ENCODE peak calls at places on chromosomes 4 and X, in four cellular contexts. One of them, this sample, is unnamed.

GRCh38 chr4:41432889-41433288 is 105.1 kb upstream of the LIMCH1 start:
- DNase-seq in SK-N-MC: no peak
- DNase-seq in GM12892: no peak
- DNase-seq in suprapubic skin: no peak
- DNase-seq in this sample: no peak

GRCh38 chr4:184472540-184473264 is 1.6 kb downstream of the IRF2 start:
- DNase-seq in SK-N-MC: no peak
- DNase-seq in suprapubic skin: peak
- DNase-seq in GM12892: peak
- DNase-seq in this sample: no peak

GRCh38 chrX:133958997-133959688 is 26.3 kb downstream of the GPC3 start:
- DNase-seq in suprapubic skin: no peak
- DNase-seq in SK-N-MC: no peak
- DNase-seq in GM12892: no peak
- DNase-seq in this sample: no peak

GRCh38 chrX:19064175-19064574 is 58.1 kb downstream of the ADGRG2 start:
- DNase-seq in SK-N-MC: no peak
- DNase-seq in GM12892: no peak
- DNase-seq in suprapubic skin: no peak
- DNase-seq in this sample: no peak

GRCh38 chr4:79454656-79455055 is 46.6 kb upstream of the GK2 start:
- DNase-seq in GM12892: no peak
- DNase-seq in suprapubic skin: no peak
- DNase-seq in SK-N-MC: no peak
- DNase-seq in this sample: no peak

GRCh38 chr4:152169666-152170065 is 366.2 kb downstream of the FBXW7 start:
- DNase-seq in GM12892: no peak
- DNase-seq in suprapubic skin: no peak
- DNase-seq in SK-N-MC: no peak
- DNase-seq in this sample: no peak

GRCh38 chr4:112546476-112546875 is 30.5 kb upstream of the NEUROG2 start:
- DNase-seq in suprapubic skin: no peak
- DNase-seq in GM12892: no peak
- DNase-seq in SK-N-MC: no peak
- DNase-seq in this sample: no peak

GRCh38 chr4:150242820-150243458 is 164.7 kb downstream of the DCLK2 start:
- DNase-seq in SK-N-MC: no peak
- DNase-seq in GM12892: no peak
- DNase-seq in suprapubic skin: no peak
- DNase-seq in this sample: peak

GRCh38 chr4:141074098-141074878 is 59.0 kb downstream of the RNF150 start:
- DNase-seq in GM12892: no peak
- DNase-seq in SK-N-MC: no peak
- DNase-seq in suprapubic skin: no peak
- DNase-seq in this sample: no peak

GRCh38 chr4:26083987-26084386 is 170.0 kb downstream of the SMIM20 start:
- DNase-seq in suprapubic skin: no peak
- DNase-seq in GM12892: no peak
- DNase-seq in SK-N-MC: no peak
- DNase-seq in this sample: peak
- TF ChIP-seq POLR2AphosphoS5 in suprapubic skin: no peak
- TF ChIP-seq POLR2AphosphoS5 in GM12892: no peak
- TF ChIP-seq POLR2AphosphoS5 in SK-N-MC: no peak
- TF ChIP-seq POLR2AphosphoS5 in this sample: no peak

DNA sequence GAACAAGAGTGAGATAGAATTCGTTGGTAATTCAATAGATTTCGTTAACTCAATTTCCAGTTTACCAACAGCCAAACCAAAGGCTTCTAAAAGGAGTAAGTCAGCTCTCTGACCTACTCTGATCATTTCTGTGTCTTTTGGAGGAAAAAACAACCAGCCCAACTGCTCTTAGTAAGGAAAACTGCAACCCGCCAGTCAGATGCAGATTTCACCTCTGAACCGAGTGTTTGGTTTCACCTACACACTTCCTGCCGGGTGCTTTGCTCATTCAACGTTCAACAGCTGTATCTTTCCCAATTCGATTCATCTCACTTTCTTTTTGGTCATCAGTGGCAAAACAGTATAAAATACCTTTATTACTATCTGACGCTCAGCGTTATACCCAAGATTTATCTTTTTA is 24.5 kb downstream of the TMSB4X start:
- DNase-seq in GM12892: no peak
- DNase-seq in SK-N-MC: no peak
- DNase-seq in suprapubic skin: no peak
- DNase-seq in this sample: no peak
- TF ChIP-seq POLR2AphosphoS5 in GM12892: peak
- TF ChIP-seq POLR2AphosphoS5 in SK-N-MC: no peak
- TF ChIP-seq POLR2AphosphoS5 in suprapubic skin: no peak
- TF ChIP-seq POLR2AphosphoS5 in this sample: no peak

GRCh38 chrX:153470411-153471363 is at the start of gene HAUS7:
- DNase-seq in GM12892: peak
- DNase-seq in suprapubic skin: peak
- DNase-seq in SK-N-MC: peak
- DNase-seq in this sample: peak
- TF ChIP-seq POLR2AphosphoS5 in GM12892: no peak
- TF ChIP-seq POLR2AphosphoS5 in suprapubic skin: no peak
- TF ChIP-seq POLR2AphosphoS5 in SK-N-MC: peak
- TF ChIP-seq POLR2AphosphoS5 in this sample: peak

DNA sequence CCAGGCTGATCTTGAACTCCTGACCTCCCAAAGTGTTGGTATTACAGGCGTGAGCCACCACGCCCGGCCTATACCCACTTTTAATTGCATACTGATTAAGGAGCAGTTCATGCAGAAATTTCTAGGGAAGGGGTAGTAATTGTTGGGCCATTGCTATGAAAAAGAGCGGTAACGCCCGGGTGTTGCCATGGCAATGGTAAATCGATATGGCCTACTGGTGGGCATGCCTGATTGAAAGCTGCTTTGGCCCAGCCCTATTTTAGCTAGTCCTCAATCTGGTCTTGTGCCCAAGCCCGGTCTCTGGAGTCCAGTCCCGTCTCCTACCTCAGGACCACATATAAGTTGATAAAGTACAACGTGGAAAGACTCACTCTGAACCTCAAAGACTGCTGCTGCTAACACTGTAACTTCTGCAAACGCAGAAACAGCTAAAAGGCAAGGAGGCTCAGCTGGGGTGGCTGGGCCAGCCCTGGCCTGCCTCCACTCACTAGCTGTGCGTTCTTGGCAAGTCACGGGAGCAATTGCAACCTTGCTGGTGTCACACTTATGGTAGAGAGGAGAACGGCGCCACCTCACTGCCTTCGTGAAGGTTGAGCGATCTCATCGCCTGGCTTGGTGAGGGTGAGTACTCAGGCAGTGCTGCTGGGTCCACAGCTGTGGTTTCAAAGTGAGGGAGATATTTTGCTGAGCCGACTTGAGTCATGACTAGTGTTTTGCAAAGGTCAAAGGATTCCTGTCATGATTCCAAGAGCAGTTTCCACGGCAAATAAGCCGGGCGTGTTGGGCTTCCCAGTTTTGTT is 57.0 kb upstream of the GRPEL1 start:
- DNase-seq in suprapubic skin: no peak
- DNase-seq in SK-N-MC: no peak
- DNase-seq in GM12892: no peak
- DNase-seq in this sample: no peak
- TF ChIP-seq POLR2AphosphoS5 in suprapubic skin: no peak
- TF ChIP-seq POLR2AphosphoS5 in SK-N-MC: no peak
- TF ChIP-seq POLR2AphosphoS5 in GM12892: no peak
- TF ChIP-seq POLR2AphosphoS5 in this sample: no peak

GRCh38 chrX:66633541-66633940 is 5.3 kb downstream of the EDA2R start:
- DNase-seq in SK-N-MC: no peak
- DNase-seq in GM12892: no peak
- DNase-seq in suprapubic skin: no peak
- DNase-seq in this sample: no peak

GRCh38 chrX:66632986-66633385 is 5.9 kb downstream of the EDA2R start:
- DNase-seq in suprapubic skin: no peak
- DNase-seq in SK-N-MC: no peak
- DNase-seq in GM12892: no peak
- DNase-seq in this sample: no peak

GRCh38 chrX:66635360-66635759 is 3.5 kb downstream of the EDA2R start:
- DNase-seq in suprapubic skin: no peak
- DNase-seq in GM12892: no peak
- DNase-seq in SK-N-MC: no peak
- DNase-seq in this sample: no peak

GRCh38 chrX:66634272-66634671 is 4.6 kb downstream of the EDA2R start:
- DNase-seq in GM12892: no peak
- DNase-seq in suprapubic skin: no peak
- DNase-seq in SK-N-MC: no peak
- DNase-seq in this sample: no peak

GRCh38 chrX:66638591-66639500 is at the start of gene EDA2R:
- DNase-seq in suprapubic skin: no peak
- DNase-seq in SK-N-MC: no peak
- DNase-seq in GM12892: peak
- DNase-seq in this sample: no peak
- TF ChIP-seq POLR2AphosphoS5 in suprapubic skin: no peak
- TF ChIP-seq POLR2AphosphoS5 in SK-N-MC: no peak
- TF ChIP-seq POLR2AphosphoS5 in GM12892: no peak
- TF ChIP-seq POLR2AphosphoS5 in this sample: no peak

DNA sequence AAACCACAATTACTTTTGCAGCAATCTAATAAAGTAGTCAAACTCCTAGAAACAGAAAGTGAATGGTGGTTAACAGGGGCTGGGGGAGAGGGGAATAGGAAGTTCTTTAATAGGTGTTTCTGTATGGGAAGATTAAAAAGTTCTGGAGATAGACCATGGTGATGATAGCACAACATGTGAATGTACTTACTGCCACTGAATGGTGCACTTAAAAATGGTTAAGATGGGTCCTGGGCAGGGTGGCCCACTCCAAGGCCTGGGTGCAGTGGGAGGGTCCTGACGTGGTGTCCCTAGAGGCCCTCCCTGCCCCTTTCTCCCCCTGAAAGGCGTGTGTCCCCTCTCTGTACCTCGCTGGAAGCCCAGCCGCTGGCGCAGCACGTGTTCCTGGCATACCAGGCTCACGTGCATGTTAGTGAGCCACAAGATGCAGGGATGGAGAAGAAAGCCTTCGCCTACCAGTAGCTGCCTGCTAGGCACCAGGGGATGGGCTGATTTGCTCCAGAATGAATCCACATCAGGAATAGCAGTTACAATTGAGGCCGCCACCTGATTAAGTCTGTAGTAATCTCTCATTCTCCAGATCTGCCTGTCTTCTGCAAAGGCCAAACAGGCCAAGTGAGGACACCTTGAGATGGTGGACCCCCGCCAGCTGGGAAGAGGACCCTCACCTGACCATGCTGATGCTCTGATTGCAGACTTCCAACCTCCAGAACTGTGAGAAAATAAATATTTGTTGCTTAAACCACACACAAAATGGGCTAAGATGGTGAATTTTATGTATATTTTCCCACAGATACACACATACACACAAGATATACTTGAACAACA is 67.5 kb downstream of the COQ2 start:
- DNase-seq in SK-N-MC: no peak
- DNase-seq in GM12892: no peak
- DNase-seq in suprapubic skin: no peak
- DNase-seq in this sample: no peak
- TF ChIP-seq POLR2AphosphoS5 in SK-N-MC: no peak
- TF ChIP-seq POLR2AphosphoS5 in GM12892: no peak
- TF ChIP-seq POLR2AphosphoS5 in suprapubic skin: no peak
- TF ChIP-seq POLR2AphosphoS5 in this sample: no peak

GRCh38 chr4:56803473-56803872 is 18.0 kb downstream of the SPINK2 start:
- DNase-seq in SK-N-MC: peak
- DNase-seq in GM12892: no peak
- DNase-seq in suprapubic skin: no peak
- DNase-seq in this sample: no peak
- TF ChIP-seq POLR2AphosphoS5 in SK-N-MC: no peak
- TF ChIP-seq POLR2AphosphoS5 in GM12892: no peak
- TF ChIP-seq POLR2AphosphoS5 in suprapubic skin: no peak
- TF ChIP-seq POLR2AphosphoS5 in this sample: no peak

GRCh38 chr4:118941149-118941548 is 52.5 kb downstream of the SYNPO2 start:
- DNase-seq in suprapubic skin: no peak
- DNase-seq in SK-N-MC: no peak
- DNase-seq in GM12892: no peak
- DNase-seq in this sample: no peak
- TF ChIP-seq POLR2AphosphoS5 in suprapubic skin: no peak
- TF ChIP-seq POLR2AphosphoS5 in SK-N-MC: no peak
- TF ChIP-seq POLR2AphosphoS5 in GM12892: no peak
- TF ChIP-seq POLR2AphosphoS5 in this sample: no peak

DNA sequence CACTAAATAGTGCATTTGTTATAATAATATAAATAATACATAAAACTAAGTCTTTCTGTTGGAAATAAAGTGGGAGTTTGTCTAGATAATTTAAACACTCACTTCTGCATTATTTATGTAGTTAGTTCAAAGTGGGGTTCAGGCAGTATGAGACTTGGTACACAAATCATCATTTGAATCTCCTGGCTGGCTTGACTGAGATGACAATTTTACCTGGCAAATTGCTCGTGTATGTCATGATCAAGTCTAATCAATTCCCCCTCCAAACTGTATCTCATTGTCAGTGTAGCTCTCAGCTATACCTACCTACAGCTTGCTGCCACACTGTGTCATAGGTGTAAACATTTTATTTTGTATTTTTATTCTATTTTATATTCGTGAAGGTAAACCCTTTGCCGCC is 563.4 kb upstream of the TENM3 start:
- DNase-seq in SK-N-MC: no peak
- DNase-seq in GM12892: no peak
- DNase-seq in suprapubic skin: no peak
- DNase-seq in this sample: no peak
- TF ChIP-seq POLR2AphosphoS5 in SK-N-MC: no peak
- TF ChIP-seq POLR2AphosphoS5 in GM12892: no peak
- TF ChIP-seq POLR2AphosphoS5 in suprapubic skin: no peak
- TF ChIP-seq POLR2AphosphoS5 in this sample: no peak